ENCODE peak calls at places on chromosome 13, in five cellular contexts. C is IMR-90, T is GM03348, L is fibroblast of pulmonary artery, R is fibroblast of the aortic adventitia. Y is an unnamed sample.

GRCh38 chr13:46962286-46962941 is 65.6 kb upstream of the HTR2A start:
- DNase-seq in L (peak), R (peak), C (peak), T (peak), Y (peak)

GRCh38 chr13:25607096-25607495 is 235.3 kb downstream of the ATP8A2 start:
- DNase-seq in R (no peak), C (no peak), T (no peak), L (no peak), Y (no peak)

GRCh38 chr13:106038752-106039151 is 496.7 kb downstream of the EFNB2 start:
- DNase-seq in R (peak), L (peak), C (peak), T (peak), Y (peak)

GRCh38 chr13:66995366-66995663 is 234.8 kb downstream of the PCDH9 start:
- DNase-seq in T (no peak), R (no peak), L (no peak), C (no peak), Y (no peak)

GRCh38 chr13:31807090-31807541 is 67.8 kb downstream of the RXFP2 start:
- DNase-seq in R (no peak), C (no peak), T (peak), L (peak), Y (peak)

GRCh38 chr13:64078025-64078424 is 2662.4 kb upstream of the PCDH20 start:
- DNase-seq in L (no peak), C (no peak), T (no peak), R (no peak), Y (no peak)

GRCh38 chr13:21234537-21234936 is 58.1 kb downstream of the MRPL57 start:
- DNase-seq in L (no peak), C (no peak), T (no peak), R (peak), Y (no peak)

GRCh38 chr13:100440756-100441421 is 147.7 kb downstream of the GGACT start:
- DNase-seq in C (peak), L (peak), R (peak), T (peak), Y (peak)

GRCh38 chr13:42048625-42049453 is at the start of gene DGKH:
- DNase-seq in C (peak), L (peak), T (peak), R (peak), Y (peak)

GRCh38 chr13:50844181-50844875 is 836 bp upstream of the DLEU7 start:
- DNase-seq in T (no peak), R (no peak), L (no peak), C (no peak), Y (no peak)

GRCh38 chr13:24208314-24208713 is 47.8 kb downstream of the SPATA13 start:
- DNase-seq in C (peak), T (peak), R (peak), L (peak), Y (peak)

GRCh38 chr13:109869312-109870237 is 83.2 kb upstream of the IRS2 start:
- DNase-seq in T (peak), L (peak), C (peak), R (peak), Y (peak)

GRCh38 chr13:43935878-43936277 is 56.2 kb downstream of the LACC1 start:
- DNase-seq in R (peak), L (peak), C (no peak), T (peak), Y (peak)

GRCh38 chr13:68938639-68939038 is 1169.0 kb upstream of the ATXN8OS start:
- DNase-seq in R (no peak), T (no peak), C (no peak), L (no peak), Y (no peak)

GRCh38 chr13:22549126-22549525 is 631.7 kb upstream of the SGCG start:
- DNase-seq in R (no peak), T (no peak), L (no peak), C (no peak), Y (no peak)

GRCh38 chr13:113538689-113539058 is 45.9 kb upstream of the TFDP1 start:
- DNase-seq in T (no peak), C (no peak), R (no peak), L (no peak), Y (no peak)

GRCh38 chr13:112893570-112894422 is 75.2 kb upstream of the MCF2L start:
- DNase-seq in C (peak), R (peak), L (peak), T (peak), Y (peak)

GRCh38 chr13:32647926-32648325 is 61.7 kb downstream of the PDS5B start:
- DNase-seq in L (no peak), C (no peak), T (no peak), R (no peak), Y (no peak)

GRCh38 chr13:51453308-51453958 is 597 bp upstream of the INTS6 start:
- DNase-seq in R (no peak), L (no peak), T (peak), C (no peak), Y (no peak)